ENCODE peak calls at places on chromosome 17, in nine cellular contexts. One of them, this sample, is unnamed.

GRCh38 chr17:37373530-37374159 is 2.1 kb upstream of the C17orf78 start:
- DNase-seq in GM12865: peak
- DNase-seq in thyroid gland: peak
- DNase-seq in H1: peak
- DNase-seq in HCT116: peak
- DNase-seq in RWPE1: peak
- DNase-seq in lung: peak
- DNase-seq in nephron progenitor cell: peak
- DNase-seq in kidney: no peak
- DNase-seq in this sample: peak

GRCh38 chr17:57256708-57257112 is 387 bp downstream of the MSI2 start:
- DNase-seq in GM12865: peak
- DNase-seq in thyroid gland: peak
- DNase-seq in H1: no peak
- DNase-seq in HCT116: no peak
- DNase-seq in RWPE1: peak
- DNase-seq in lung: peak
- DNase-seq in nephron progenitor cell: no peak
- DNase-seq in kidney: no peak
- DNase-seq in this sample: peak

GRCh38 chr17:29376667-29377268 is 13.4 kb upstream of the TAOK1 start:
- DNase-seq in GM12865: no peak
- DNase-seq in thyroid gland: no peak
- DNase-seq in H1: no peak
- DNase-seq in HCT116: no peak
- DNase-seq in RWPE1: peak
- DNase-seq in lung: no peak
- DNase-seq in nephron progenitor cell: peak
- DNase-seq in kidney: no peak
- DNase-seq in this sample: peak

GRCh38 chr17:20189322-20189721 is 180.2 kb downstream of the SPECC1 start:
- DNase-seq in GM12865: no peak
- DNase-seq in thyroid gland: no peak
- DNase-seq in H1: no peak
- DNase-seq in HCT116: no peak
- DNase-seq in RWPE1: peak
- DNase-seq in lung: no peak
- DNase-seq in nephron progenitor cell: no peak
- DNase-seq in kidney: no peak
- DNase-seq in this sample: peak

GRCh38 chr17:70271200-70271599 is 101.9 kb downstream of the KCNJ2 start:
- DNase-seq in GM12865: no peak
- DNase-seq in thyroid gland: no peak
- DNase-seq in H1: no peak
- DNase-seq in HCT116: no peak
- DNase-seq in RWPE1: no peak
- DNase-seq in lung: no peak
- DNase-seq in nephron progenitor cell: no peak
- DNase-seq in kidney: no peak
- DNase-seq in this sample: no peak

GRCh38 chr17:27546624-27547300 is 84.2 kb upstream of the LGALS9 start:
- DNase-seq in GM12865: peak
- DNase-seq in thyroid gland: no peak
- DNase-seq in H1: no peak
- DNase-seq in HCT116: no peak
- DNase-seq in RWPE1: no peak
- DNase-seq in lung: no peak
- DNase-seq in nephron progenitor cell: no peak
- DNase-seq in kidney: no peak
- DNase-seq in this sample: peak

GRCh38 chr17:39927928-39928867 is 666 bp downstream of the LRRC3C start:
- DNase-seq in GM12865: peak
- DNase-seq in thyroid gland: peak
- DNase-seq in H1: peak
- DNase-seq in HCT116: no peak
- DNase-seq in RWPE1: no peak
- DNase-seq in lung: peak
- DNase-seq in nephron progenitor cell: peak
- DNase-seq in kidney: peak
- DNase-seq in this sample: no peak

GRCh38 chr17:51275381-51275780 is 15.0 kb downstream of the UTP18 start:
- DNase-seq in GM12865: no peak
- DNase-seq in thyroid gland: no peak
- DNase-seq in H1: no peak
- DNase-seq in HCT116: no peak
- DNase-seq in RWPE1: no peak
- DNase-seq in lung: no peak
- DNase-seq in nephron progenitor cell: no peak
- DNase-seq in kidney: no peak
- DNase-seq in this sample: no peak

GRCh38 chr17:48799069-48799710 is 17.8 kb downstream of the TTLL6 start:
- DNase-seq in GM12865: no peak
- DNase-seq in thyroid gland: no peak
- DNase-seq in H1: no peak
- DNase-seq in HCT116: no peak
- DNase-seq in RWPE1: no peak
- DNase-seq in lung: no peak
- DNase-seq in nephron progenitor cell: no peak
- DNase-seq in kidney: no peak
- DNase-seq in this sample: no peak

GRCh38 chr17:82647593-82648164 is 565 bp downstream of the WDR45B start:
- DNase-seq in GM12865: peak
- DNase-seq in thyroid gland: peak
- DNase-seq in H1: no peak
- DNase-seq in HCT116: no peak
- DNase-seq in RWPE1: peak
- DNase-seq in lung: peak
- DNase-seq in nephron progenitor cell: peak
- DNase-seq in kidney: peak
- DNase-seq in this sample: peak

GRCh38 chr17:10121971-10122707 is 76.3 kb downstream of the GAS7 start:
- DNase-seq in GM12865: peak
- DNase-seq in thyroid gland: no peak
- DNase-seq in H1: no peak
- DNase-seq in HCT116: no peak
- DNase-seq in RWPE1: no peak
- DNase-seq in lung: no peak
- DNase-seq in nephron progenitor cell: no peak
- DNase-seq in kidney: peak
- DNase-seq in this sample: no peak

GRCh38 chr17:1071103-1071825 is 74.3 kb downstream of the TIMM22 start:
- DNase-seq in GM12865: no peak
- DNase-seq in thyroid gland: no peak
- DNase-seq in H1: no peak
- DNase-seq in HCT116: no peak
- DNase-seq in RWPE1: no peak
- DNase-seq in lung: no peak
- DNase-seq in nephron progenitor cell: no peak
- DNase-seq in kidney: peak
- DNase-seq in this sample: no peak

GRCh38 chr17:57869599-57870282 is 19.9 kb upstream of the MRPS23 start:
- DNase-seq in GM12865: no peak
- DNase-seq in thyroid gland: no peak
- DNase-seq in H1: no peak
- DNase-seq in HCT116: no peak
- DNase-seq in RWPE1: peak
- DNase-seq in lung: no peak
- DNase-seq in nephron progenitor cell: no peak
- DNase-seq in kidney: peak
- DNase-seq in this sample: peak

GRCh38 chr17:40777459-40777858 is 4.9 kb downstream of the KRT27 start:
- DNase-seq in GM12865: no peak
- DNase-seq in thyroid gland: peak
- DNase-seq in H1: no peak
- DNase-seq in HCT116: no peak
- DNase-seq in RWPE1: no peak
- DNase-seq in lung: no peak
- DNase-seq in nephron progenitor cell: no peak
- DNase-seq in kidney: no peak
- DNase-seq in this sample: no peak

DNA sequence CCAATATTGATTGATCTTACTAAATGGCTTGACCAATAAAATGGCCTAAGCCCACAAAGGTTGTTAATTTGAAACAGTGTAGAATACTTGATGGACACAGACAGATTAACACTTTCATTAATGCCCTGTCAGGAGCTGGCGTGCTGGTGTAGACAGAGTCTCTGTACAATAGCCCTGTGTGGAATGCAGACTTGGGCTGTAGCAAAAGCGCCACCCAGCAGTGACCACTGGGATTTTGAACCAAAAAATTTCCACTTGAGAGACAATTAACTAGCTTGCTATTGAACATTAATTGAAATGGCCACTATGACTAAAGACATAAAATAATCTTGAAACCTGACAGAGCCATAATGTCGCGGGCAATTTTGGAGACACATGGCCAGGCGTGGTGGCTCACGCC is 19.7 kb upstream of the GUCY2D start:
- DNase-seq in GM12865: no peak
- DNase-seq in thyroid gland: no peak
- DNase-seq in H1: no peak
- DNase-seq in HCT116: no peak
- DNase-seq in RWPE1: no peak
- DNase-seq in lung: no peak
- DNase-seq in nephron progenitor cell: no peak
- DNase-seq in kidney: no peak
- DNase-seq in this sample: peak
- TF ChIP-seq CTCF in GM12865: no peak
- TF ChIP-seq CTCF in thyroid gland: no peak
- TF ChIP-seq CTCF in H1: peak
- TF ChIP-seq CTCF in HCT116: no peak
- TF ChIP-seq CTCF in RWPE1: no peak
- TF ChIP-seq CTCF in lung: no peak
- TF ChIP-seq CTCF in nephron progenitor cell: no peak
- TF ChIP-seq CTCF in kidney: no peak
- TF ChIP-seq CTCF in this sample: no peak

GRCh38 chr17:16379654-16380053 is 1.2 kb upstream of the UBB start:
- DNase-seq in GM12865: no peak
- DNase-seq in thyroid gland: no peak
- DNase-seq in H1: no peak
- DNase-seq in HCT116: no peak
- DNase-seq in RWPE1: no peak
- DNase-seq in lung: no peak
- DNase-seq in nephron progenitor cell: no peak
- DNase-seq in kidney: peak
- DNase-seq in this sample: no peak

GRCh38 chr17:16383216-16383615 is 2.3 kb downstream of the UBB start:
- DNase-seq in GM12865: no peak
- DNase-seq in thyroid gland: no peak
- DNase-seq in H1: no peak
- DNase-seq in HCT116: no peak
- DNase-seq in RWPE1: no peak
- DNase-seq in lung: no peak
- DNase-seq in nephron progenitor cell: no peak
- DNase-seq in kidney: no peak
- DNase-seq in this sample: no peak

GRCh38 chr17:16381496-16381820 is 567 bp downstream of the UBB start:
- DNase-seq in GM12865: peak
- DNase-seq in thyroid gland: no peak
- DNase-seq in H1: no peak
- DNase-seq in HCT116: no peak
- DNase-seq in RWPE1: no peak
- DNase-seq in lung: no peak
- DNase-seq in nephron progenitor cell: no peak
- DNase-seq in kidney: no peak
- DNase-seq in this sample: no peak

GRCh38 chr17:16378631-16379282 is 2.1 kb upstream of the UBB start:
- DNase-seq in GM12865: no peak
- DNase-seq in thyroid gland: no peak
- DNase-seq in H1: no peak
- DNase-seq in HCT116: no peak
- DNase-seq in RWPE1: peak
- DNase-seq in lung: no peak
- DNase-seq in nephron progenitor cell: no peak
- DNase-seq in kidney: peak
- DNase-seq in this sample: peak

DNA sequence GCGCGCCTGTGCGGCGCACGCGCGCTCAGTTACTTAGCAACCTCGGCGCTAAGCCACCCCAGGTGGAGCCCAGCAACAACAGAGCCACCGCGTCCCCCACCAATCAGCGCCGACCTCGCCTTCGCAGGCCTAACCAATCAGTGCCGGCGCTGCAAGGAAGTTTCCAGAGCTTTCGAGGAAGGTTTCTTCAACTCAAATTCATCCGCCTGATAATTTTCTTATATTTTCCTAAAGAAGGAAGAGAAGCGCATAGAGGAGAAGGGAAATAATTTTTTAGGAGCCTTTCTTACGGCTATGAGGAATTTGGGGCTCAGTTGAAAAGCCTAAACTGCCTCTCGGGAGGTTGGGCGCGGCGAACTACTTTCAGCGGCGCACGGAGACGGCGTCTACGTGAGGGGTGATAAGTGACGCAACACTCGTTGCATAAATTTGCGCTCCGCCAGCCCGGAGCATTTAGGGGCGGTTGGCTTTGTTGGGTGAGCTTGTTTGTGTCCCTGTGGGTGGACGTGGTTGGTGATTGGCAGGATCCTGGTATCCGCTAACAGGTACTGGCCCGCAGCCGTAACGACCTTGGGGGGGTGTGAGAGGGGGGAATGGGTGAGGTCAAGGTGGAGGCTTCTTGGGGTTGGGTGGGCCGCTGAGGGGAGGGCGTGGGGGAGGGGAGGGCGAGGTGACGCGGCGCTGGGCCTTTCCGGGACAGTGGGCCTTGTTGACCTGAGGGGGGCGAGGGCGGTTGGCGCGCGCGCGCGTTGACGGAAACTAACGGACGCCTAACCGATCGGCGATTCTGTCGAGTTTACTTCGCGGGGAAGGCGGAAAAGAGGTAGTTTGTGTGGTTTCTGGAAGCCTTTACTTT is at the start of gene UBB:
- DNase-seq in GM12865: peak
- DNase-seq in thyroid gland: peak
- DNase-seq in H1: peak
- DNase-seq in HCT116: peak
- DNase-seq in RWPE1: peak
- DNase-seq in lung: peak
- DNase-seq in nephron progenitor cell: peak
- DNase-seq in kidney: peak
- DNase-seq in this sample: peak
- TF ChIP-seq CTCF in GM12865: peak
- TF ChIP-seq CTCF in thyroid gland: no peak
- TF ChIP-seq CTCF in H1: peak
- TF ChIP-seq CTCF in HCT116: no peak
- TF ChIP-seq CTCF in RWPE1: no peak
- TF ChIP-seq CTCF in lung: no peak
- TF ChIP-seq CTCF in nephron progenitor cell: no peak
- TF ChIP-seq CTCF in kidney: no peak
- TF ChIP-seq CTCF in this sample: no peak

GRCh38 chr17:75959839-75960511 is 19.0 kb downstream of the ACOX1 start:
- DNase-seq in GM12865: no peak
- DNase-seq in thyroid gland: no peak
- DNase-seq in H1: no peak
- DNase-seq in HCT116: no peak
- DNase-seq in RWPE1: no peak
- DNase-seq in lung: no peak
- DNase-seq in nephron progenitor cell: no peak
- DNase-seq in kidney: no peak
- DNase-seq in this sample: no peak
- TF ChIP-seq CTCF in GM12865: no peak
- TF ChIP-seq CTCF in thyroid gland: no peak
- TF ChIP-seq CTCF in H1: no peak
- TF ChIP-seq CTCF in HCT116: no peak
- TF ChIP-seq CTCF in RWPE1: no peak
- TF ChIP-seq CTCF in lung: no peak
- TF ChIP-seq CTCF in nephron progenitor cell: no peak
- TF ChIP-seq CTCF in kidney: no peak
- TF ChIP-seq CTCF in this sample: no peak

GRCh38 chr17:60577147-60577925 is 22.7 kb upstream of the PPM1D start:
- DNase-seq in GM12865: peak
- DNase-seq in thyroid gland: peak
- DNase-seq in H1: no peak
- DNase-seq in HCT116: no peak
- DNase-seq in RWPE1: no peak
- DNase-seq in lung: no peak
- DNase-seq in nephron progenitor cell: no peak
- DNase-seq in kidney: no peak
- DNase-seq in this sample: peak
- TF ChIP-seq CTCF in GM12865: no peak
- TF ChIP-seq CTCF in thyroid gland: no peak
- TF ChIP-seq CTCF in H1: no peak
- TF ChIP-seq CTCF in HCT116: no peak
- TF ChIP-seq CTCF in RWPE1: peak
- TF ChIP-seq CTCF in lung: no peak
- TF ChIP-seq CTCF in nephron progenitor cell: no peak
- TF ChIP-seq CTCF in kidney: peak
- TF ChIP-seq CTCF in this sample: no peak